ENCODE peak calls at places on chromosomes 6 and 20, in four cellular contexts. One of them, this sample, is unnamed.
A peak's percentile ranks its signal among the peaks of the same experiment; 100 is the strongest.

GRCh38 chr6:1597924-1598323 is 11.8 kb upstream of the FOXC1 start:
- DNase-seq in stromal cell of bone marrow: no peak
- DNase-seq in psoas muscle: no peak
- DNase-seq in AG10803: peak; percentile 67
- DNase-seq in this sample: peak; percentile 35

GRCh38 chr20:38383147-38383546 is 36.9 kb downstream of the LBP start:
- DNase-seq in stromal cell of bone marrow: no peak
- DNase-seq in psoas muscle: no peak
- DNase-seq in AG10803: no peak
- DNase-seq in this sample: no peak

GRCh38 chr6:34031567-34032383 is 114.1 kb downstream of the GRM4 start:
- DNase-seq in stromal cell of bone marrow: no peak
- DNase-seq in AG10803: no peak
- DNase-seq in psoas muscle: no peak
- DNase-seq in this sample: no peak

GRCh38 chr6:70210462-70210861 is 92.4 kb downstream of the COL9A1 start:
- DNase-seq in stromal cell of bone marrow: no peak
- DNase-seq in psoas muscle: no peak
- DNase-seq in AG10803: peak; percentile 2
- DNase-seq in this sample: no peak

GRCh38 chr20:53847118-53847842 is 223.1 kb downstream of the BCAS1 start:
- DNase-seq in psoas muscle: no peak
- DNase-seq in stromal cell of bone marrow: no peak
- DNase-seq in AG10803: no peak
- DNase-seq in this sample: no peak

GRCh38 chr20:58706975-58707681 is 14.5 kb downstream of the NPEPL1 start:
- DNase-seq in stromal cell of bone marrow: no peak
- DNase-seq in psoas muscle: no peak
- DNase-seq in AG10803: no peak
- DNase-seq in this sample: no peak

GRCh38 chr20:49906101-49906604 is 9.2 kb downstream of the SPATA2 start:
- DNase-seq in psoas muscle: no peak
- DNase-seq in AG10803: no peak
- DNase-seq in stromal cell of bone marrow: no peak
- DNase-seq in this sample: no peak

GRCh38 chr6:2242311-2242710 is 3.1 kb downstream of the GMDS start:
- DNase-seq in psoas muscle: no peak
- DNase-seq in AG10803: no peak
- DNase-seq in stromal cell of bone marrow: no peak
- DNase-seq in this sample: no peak

GRCh38 chr6:98292812-98293211 is 541.6 kb upstream of the POU3F2 start:
- DNase-seq in AG10803: no peak
- DNase-seq in stromal cell of bone marrow: no peak
- DNase-seq in psoas muscle: no peak
- DNase-seq in this sample: no peak

GRCh38 chr6:32240686-32241085 is 16.8 kb upstream of the NOTCH4 start:
- DNase-seq in AG10803: no peak
- DNase-seq in psoas muscle: no peak
- DNase-seq in stromal cell of bone marrow: no peak
- DNase-seq in this sample: no peak

GRCh38 chr6:39777661-39778060 is 14.5 kb upstream of the DAAM2 start:
- DNase-seq in psoas muscle: peak; percentile 53
- DNase-seq in stromal cell of bone marrow: no peak
- DNase-seq in AG10803: no peak
- DNase-seq in this sample: no peak

GRCh38 chr6:108592371-108593337 is 31.9 kb downstream of the FOXO3 start:
- DNase-seq in psoas muscle: peak; percentile 60
- DNase-seq in AG10803: peak; percentile 91
- DNase-seq in stromal cell of bone marrow: peak; percentile 70
- DNase-seq in this sample: peak; percentile 82

GRCh38 chr6:156776470-156776840 is 723 bp upstream of the ARID1B start:
- DNase-seq in psoas muscle: no peak
- DNase-seq in AG10803: no peak
- DNase-seq in stromal cell of bone marrow: no peak
- DNase-seq in this sample: peak; percentile 46

GRCh38 chr20:19737025-19737424 is 21.0 kb upstream of the RIN2 start:
- DNase-seq in stromal cell of bone marrow: peak; percentile 66
- DNase-seq in AG10803: peak; percentile 76
- DNase-seq in psoas muscle: no peak
- DNase-seq in this sample: peak; percentile 45

GRCh38 chr6:130849501-130850039 is 22.4 kb downstream of the SMLR1 start:
- DNase-seq in psoas muscle: no peak
- DNase-seq in stromal cell of bone marrow: no peak
- DNase-seq in AG10803: no peak
- DNase-seq in this sample: no peak

GRCh38 chr6:41531591-41532582 is 14.3 kb upstream of the FOXP4 start:
- DNase-seq in AG10803: peak; percentile 88
- DNase-seq in stromal cell of bone marrow: peak; percentile 19
- DNase-seq in psoas muscle: no peak
- DNase-seq in this sample: peak; percentile 61

GRCh38 chr6:75612434-75612833 is 10.8 kb downstream of the SENP6 start:
- DNase-seq in AG10803: no peak
- DNase-seq in psoas muscle: no peak
- DNase-seq in stromal cell of bone marrow: no peak
- DNase-seq in this sample: no peak

GRCh38 chr20:38418509-38419204 is 16.5 kb downstream of the SNHG17 start:
- DNase-seq in AG10803: peak; percentile 61
- DNase-seq in psoas muscle: peak; percentile 60
- DNase-seq in stromal cell of bone marrow: no peak
- DNase-seq in this sample: peak; percentile 41

GRCh38 chr20:59007758-59008511 is 881 bp upstream of the CTSZ start:
- DNase-seq in AG10803: no peak
- DNase-seq in psoas muscle: peak; percentile 44
- DNase-seq in stromal cell of bone marrow: no peak
- DNase-seq in this sample: no peak

GRCh38 chr6:34242252-34243130 is 5.8 kb downstream of the HMGA1 start:
- DNase-seq in psoas muscle: no peak
- DNase-seq in AG10803: no peak
- DNase-seq in stromal cell of bone marrow: no peak
- DNase-seq in this sample: peak; percentile 46

GRCh38 chr6:4085329-4085695 is 6.4 kb upstream of the FAM217A start:
- DNase-seq in AG10803: peak; percentile 13
- DNase-seq in psoas muscle: no peak
- DNase-seq in stromal cell of bone marrow: peak; percentile 26
- DNase-seq in this sample: peak; percentile 17

GRCh38 chr6:121879149-121879548 is 443.7 kb downstream of the GJA1 start:
- DNase-seq in stromal cell of bone marrow: peak; percentile 88
- DNase-seq in AG10803: peak; percentile 91
- DNase-seq in psoas muscle: no peak
- DNase-seq in this sample: peak; percentile 86

GRCh38 chr20:44704551-44704971 is 10.6 kb upstream of the CCN5 start:
- DNase-seq in AG10803: peak; percentile 84
- DNase-seq in stromal cell of bone marrow: peak; percentile 92
- DNase-seq in psoas muscle: peak; percentile 49
- DNase-seq in this sample: peak; percentile 92

GRCh38 chr6:11634948-11635347 is 97.4 kb downstream of the TMEM170B start:
- DNase-seq in AG10803: no peak
- DNase-seq in psoas muscle: no peak
- DNase-seq in stromal cell of bone marrow: no peak
- DNase-seq in this sample: no peak

GRCh38 chr6:109869398-109870165 is 108.5 kb upstream of the GPR6 start:
- DNase-seq in stromal cell of bone marrow: peak; percentile 51
- DNase-seq in psoas muscle: no peak
- DNase-seq in AG10803: peak; percentile 7
- DNase-seq in this sample: no peak

This sample was measured in EL.